ENCODE peak calls at places on chromosomes 3 and 15, in ten cellular contexts. One of them, this sample, is unnamed.

GRCh38 chr3:124780767-124781485 is 50.7 kb downstream of the UMPS start:
- DNase-seq in NCI-H2029 treated with DMSO at 0.1 percent for 48 hours: no peak
- DNase-seq in GM12891: no peak
- DNase-seq in G401: peak
- DNase-seq in M059J: peak
- DNase-seq in fibroblast of lung: peak
- DNase-seq in PC-3: no peak
- DNase-seq in cardiac muscle cell: peak
- DNase-seq in left ventricle myocardium superior: peak
- DNase-seq in IMR-90: peak
- DNase-seq in this sample: no peak

GRCh38 chr3:58536501-58537411 is at the start of gene ACOX2:
- DNase-seq in NCI-H2029 treated with DMSO at 0.1 percent for 48 hours: peak
- DNase-seq in GM12891: no peak
- DNase-seq in G401: peak
- DNase-seq in M059J: peak
- DNase-seq in fibroblast of lung: peak
- DNase-seq in PC-3: no peak
- DNase-seq in cardiac muscle cell: peak
- DNase-seq in left ventricle myocardium superior: peak
- DNase-seq in IMR-90: peak
- DNase-seq in this sample: no peak

GRCh38 chr3:171933441-171933840 is 90.3 kb downstream of the TMEM212 start:
- DNase-seq in NCI-H2029 treated with DMSO at 0.1 percent for 48 hours: no peak
- DNase-seq in GM12891: no peak
- DNase-seq in G401: no peak
- DNase-seq in M059J: no peak
- DNase-seq in fibroblast of lung: no peak
- DNase-seq in PC-3: no peak
- DNase-seq in cardiac muscle cell: no peak
- DNase-seq in left ventricle myocardium superior: no peak
- DNase-seq in IMR-90: no peak
- DNase-seq in this sample: no peak

GRCh38 chr3:115937054-115937453 is 313.7 kb downstream of the GAP43 start:
- DNase-seq in NCI-H2029 treated with DMSO at 0.1 percent for 48 hours: no peak
- DNase-seq in GM12891: no peak
- DNase-seq in G401: no peak
- DNase-seq in M059J: no peak
- DNase-seq in fibroblast of lung: no peak
- DNase-seq in PC-3: peak
- DNase-seq in cardiac muscle cell: no peak
- DNase-seq in left ventricle myocardium superior: no peak
- DNase-seq in IMR-90: no peak
- DNase-seq in this sample: no peak

GRCh38 chr15:60551147-60551780 is 72.3 kb upstream of the ICE2 start:
- DNase-seq in NCI-H2029 treated with DMSO at 0.1 percent for 48 hours: no peak
- DNase-seq in GM12891: no peak
- DNase-seq in G401: no peak
- DNase-seq in M059J: no peak
- DNase-seq in fibroblast of lung: no peak
- DNase-seq in PC-3: no peak
- DNase-seq in cardiac muscle cell: no peak
- DNase-seq in left ventricle myocardium superior: no peak
- DNase-seq in IMR-90: no peak
- DNase-seq in this sample: peak

GRCh38 chr3:50169232-50169631 is 14.1 kb downstream of the SEMA3F start:
- DNase-seq in NCI-H2029 treated with DMSO at 0.1 percent for 48 hours: no peak
- DNase-seq in GM12891: no peak
- DNase-seq in G401: no peak
- DNase-seq in M059J: no peak
- DNase-seq in fibroblast of lung: no peak
- DNase-seq in PC-3: no peak
- DNase-seq in cardiac muscle cell: no peak
- DNase-seq in left ventricle myocardium superior: no peak
- DNase-seq in IMR-90: no peak
- DNase-seq in this sample: no peak

GRCh38 chr3:162437480-162437879 is 940.9 kb downstream of the OTOL1 start:
- DNase-seq in NCI-H2029 treated with DMSO at 0.1 percent for 48 hours: no peak
- DNase-seq in GM12891: no peak
- DNase-seq in G401: no peak
- DNase-seq in M059J: peak
- DNase-seq in fibroblast of lung: peak
- DNase-seq in PC-3: peak
- DNase-seq in cardiac muscle cell: no peak
- DNase-seq in left ventricle myocardium superior: no peak
- DNase-seq in IMR-90: peak
- DNase-seq in this sample: no peak

GRCh38 chr3:135106445-135106844 is 311.4 kb downstream of the EPHB1 start:
- DNase-seq in NCI-H2029 treated with DMSO at 0.1 percent for 48 hours: no peak
- DNase-seq in GM12891: no peak
- DNase-seq in G401: no peak
- DNase-seq in M059J: peak
- DNase-seq in fibroblast of lung: no peak
- DNase-seq in PC-3: peak
- DNase-seq in cardiac muscle cell: peak
- DNase-seq in left ventricle myocardium superior: no peak
- DNase-seq in IMR-90: peak
- DNase-seq in this sample: peak

GRCh38 chr3:3209714-3210113 is 30.2 kb upstream of the CRBN start:
- DNase-seq in NCI-H2029 treated with DMSO at 0.1 percent for 48 hours: no peak
- DNase-seq in GM12891: no peak
- DNase-seq in G401: no peak
- DNase-seq in M059J: no peak
- DNase-seq in fibroblast of lung: no peak
- DNase-seq in PC-3: no peak
- DNase-seq in cardiac muscle cell: no peak
- DNase-seq in left ventricle myocardium superior: no peak
- DNase-seq in IMR-90: no peak
- DNase-seq in this sample: no peak

GRCh38 chr15:49313650-49314049 is 109.4 kb upstream of the FGF7 start:
- DNase-seq in NCI-H2029 treated with DMSO at 0.1 percent for 48 hours: no peak
- DNase-seq in GM12891: no peak
- DNase-seq in G401: no peak
- DNase-seq in M059J: peak
- DNase-seq in fibroblast of lung: peak
- DNase-seq in PC-3: peak
- DNase-seq in cardiac muscle cell: no peak
- DNase-seq in left ventricle myocardium superior: no peak
- DNase-seq in IMR-90: peak
- DNase-seq in this sample: no peak

GRCh38 chr3:66322436-66322835 is 101.6 kb downstream of the SLC25A26 start:
- DNase-seq in NCI-H2029 treated with DMSO at 0.1 percent for 48 hours: no peak
- DNase-seq in GM12891: no peak
- DNase-seq in G401: no peak
- DNase-seq in M059J: peak
- DNase-seq in fibroblast of lung: peak
- DNase-seq in PC-3: no peak
- DNase-seq in cardiac muscle cell: no peak
- DNase-seq in left ventricle myocardium superior: no peak
- DNase-seq in IMR-90: no peak
- DNase-seq in this sample: no peak

GRCh38 chr3:40313975-40314860 is 4.7 kb downstream of the EIF1B start:
- DNase-seq in NCI-H2029 treated with DMSO at 0.1 percent for 48 hours: peak
- DNase-seq in GM12891: no peak
- DNase-seq in G401: peak
- DNase-seq in M059J: no peak
- DNase-seq in fibroblast of lung: peak
- DNase-seq in PC-3: no peak
- DNase-seq in cardiac muscle cell: no peak
- DNase-seq in left ventricle myocardium superior: no peak
- DNase-seq in IMR-90: no peak
- DNase-seq in this sample: no peak

GRCh38 chr15:86877171-86877631 is 797.5 kb downstream of the AGBL1 start:
- DNase-seq in NCI-H2029 treated with DMSO at 0.1 percent for 48 hours: no peak
- DNase-seq in GM12891: no peak
- DNase-seq in G401: no peak
- DNase-seq in M059J: peak
- DNase-seq in fibroblast of lung: no peak
- DNase-seq in PC-3: peak
- DNase-seq in cardiac muscle cell: peak
- DNase-seq in left ventricle myocardium superior: no peak
- DNase-seq in IMR-90: no peak
- DNase-seq in this sample: no peak

GRCh38 chr3:172666181-172666872 is 44.5 kb downstream of the NCEH1 start:
- DNase-seq in NCI-H2029 treated with DMSO at 0.1 percent for 48 hours: peak
- DNase-seq in GM12891: no peak
- DNase-seq in G401: no peak
- DNase-seq in M059J: no peak
- DNase-seq in fibroblast of lung: no peak
- DNase-seq in PC-3: no peak
- DNase-seq in cardiac muscle cell: no peak
- DNase-seq in left ventricle myocardium superior: no peak
- DNase-seq in IMR-90: no peak
- DNase-seq in this sample: peak

GRCh38 chr15:87268675-87269074 is 987.9 kb downstream of the NTRK3 start:
- DNase-seq in NCI-H2029 treated with DMSO at 0.1 percent for 48 hours: no peak
- DNase-seq in GM12891: no peak
- DNase-seq in G401: no peak
- DNase-seq in M059J: peak
- DNase-seq in fibroblast of lung: no peak
- DNase-seq in PC-3: peak
- DNase-seq in cardiac muscle cell: no peak
- DNase-seq in left ventricle myocardium superior: no peak
- DNase-seq in IMR-90: no peak
- DNase-seq in this sample: no peak

GRCh38 chr3:146883292-146883691 is 278.1 kb upstream of the PLSCR5 start:
- DNase-seq in NCI-H2029 treated with DMSO at 0.1 percent for 48 hours: no peak
- DNase-seq in GM12891: no peak
- DNase-seq in G401: peak
- DNase-seq in M059J: no peak
- DNase-seq in fibroblast of lung: no peak
- DNase-seq in PC-3: no peak
- DNase-seq in cardiac muscle cell: no peak
- DNase-seq in left ventricle myocardium superior: no peak
- DNase-seq in IMR-90: no peak
- DNase-seq in this sample: no peak

GRCh38 chr3:160941885-160942494 is 163.2 kb downstream of the B3GALNT1 start:
- DNase-seq in NCI-H2029 treated with DMSO at 0.1 percent for 48 hours: no peak
- DNase-seq in GM12891: peak
- DNase-seq in G401: peak
- DNase-seq in M059J: peak
- DNase-seq in fibroblast of lung: peak
- DNase-seq in PC-3: peak
- DNase-seq in cardiac muscle cell: peak
- DNase-seq in left ventricle myocardium superior: no peak
- DNase-seq in IMR-90: peak
- DNase-seq in this sample: peak

GRCh38 chr3:158434412-158435038 is 136.5 kb upstream of the MLF1 start:
- DNase-seq in NCI-H2029 treated with DMSO at 0.1 percent for 48 hours: peak
- DNase-seq in GM12891: peak
- DNase-seq in G401: peak
- DNase-seq in M059J: peak
- DNase-seq in fibroblast of lung: peak
- DNase-seq in PC-3: peak
- DNase-seq in cardiac muscle cell: peak
- DNase-seq in left ventricle myocardium superior: peak
- DNase-seq in IMR-90: peak
- DNase-seq in this sample: peak

GRCh38 chr3:112894258-112894657 is 47.6 kb upstream of the CD200R1L start:
- DNase-seq in NCI-H2029 treated with DMSO at 0.1 percent for 48 hours: no peak
- DNase-seq in GM12891: no peak
- DNase-seq in G401: no peak
- DNase-seq in M059J: peak
- DNase-seq in fibroblast of lung: peak
- DNase-seq in PC-3: peak
- DNase-seq in cardiac muscle cell: no peak
- DNase-seq in left ventricle myocardium superior: no peak
- DNase-seq in IMR-90: peak
- DNase-seq in this sample: no peak

GRCh38 chr3:27040674-27041073 is 328.5 kb downstream of the NEK10 start:
- DNase-seq in NCI-H2029 treated with DMSO at 0.1 percent for 48 hours: no peak
- DNase-seq in GM12891: no peak
- DNase-seq in G401: no peak
- DNase-seq in M059J: no peak
- DNase-seq in fibroblast of lung: no peak
- DNase-seq in PC-3: no peak
- DNase-seq in cardiac muscle cell: no peak
- DNase-seq in left ventricle myocardium superior: no peak
- DNase-seq in IMR-90: no peak
- DNase-seq in this sample: no peak

GRCh38 chr3:73695841-73696240 is 71.1 kb upstream of the PDZRN3 start:
- DNase-seq in NCI-H2029 treated with DMSO at 0.1 percent for 48 hours: no peak
- DNase-seq in GM12891: no peak
- DNase-seq in G401: no peak
- DNase-seq in M059J: no peak
- DNase-seq in fibroblast of lung: no peak
- DNase-seq in PC-3: no peak
- DNase-seq in cardiac muscle cell: no peak
- DNase-seq in left ventricle myocardium superior: no peak
- DNase-seq in IMR-90: no peak
- DNase-seq in this sample: no peak

GRCh38 chr3:132874701-132875100 is 152.5 kb upstream of the NPHP3 start:
- DNase-seq in NCI-H2029 treated with DMSO at 0.1 percent for 48 hours: no peak
- DNase-seq in GM12891: no peak
- DNase-seq in G401: no peak
- DNase-seq in M059J: peak
- DNase-seq in fibroblast of lung: no peak
- DNase-seq in PC-3: no peak
- DNase-seq in cardiac muscle cell: no peak
- DNase-seq in left ventricle myocardium superior: no peak
- DNase-seq in IMR-90: no peak
- DNase-seq in this sample: no peak

GRCh38 chr3:48441940-48442339 is 1.9 kb downstream of the TMA7 start:
- DNase-seq in NCI-H2029 treated with DMSO at 0.1 percent for 48 hours: no peak
- DNase-seq in GM12891: no peak
- DNase-seq in G401: no peak
- DNase-seq in M059J: no peak
- DNase-seq in fibroblast of lung: no peak
- DNase-seq in PC-3: no peak
- DNase-seq in cardiac muscle cell: no peak
- DNase-seq in left ventricle myocardium superior: no peak
- DNase-seq in IMR-90: no peak
- DNase-seq in this sample: no peak

GRCh38 chr3:150787741-150788370 is 24.9 kb upstream of the SIAH2 start:
- DNase-seq in NCI-H2029 treated with DMSO at 0.1 percent for 48 hours: peak
- DNase-seq in GM12891: no peak
- DNase-seq in G401: peak
- DNase-seq in M059J: peak
- DNase-seq in fibroblast of lung: peak
- DNase-seq in PC-3: peak
- DNase-seq in cardiac muscle cell: peak
- DNase-seq in left ventricle myocardium superior: peak
- DNase-seq in IMR-90: peak
- DNase-seq in this sample: peak

GRCh38 chr15:33013827-33014445 is 180.6 kb downstream of the FMN1 start:
- DNase-seq in NCI-H2029 treated with DMSO at 0.1 percent for 48 hours: no peak
- DNase-seq in GM12891: no peak
- DNase-seq in G401: no peak
- DNase-seq in M059J: peak
- DNase-seq in fibroblast of lung: peak
- DNase-seq in PC-3: peak
- DNase-seq in cardiac muscle cell: no peak
- DNase-seq in left ventricle myocardium superior: no peak
- DNase-seq in IMR-90: peak
- DNase-seq in this sample: no peak

GRCh38 chr3:114745322-114746240 is 401.5 kb downstream of the ZBTB20 start:
- DNase-seq in NCI-H2029 treated with DMSO at 0.1 percent for 48 hours: no peak
- DNase-seq in GM12891: no peak
- DNase-seq in G401: no peak
- DNase-seq in M059J: peak
- DNase-seq in fibroblast of lung: peak
- DNase-seq in PC-3: peak
- DNase-seq in cardiac muscle cell: no peak
- DNase-seq in left ventricle myocardium superior: no peak
- DNase-seq in IMR-90: peak
- DNase-seq in this sample: no peak

This sample was measured in activated CD8-positive, alpha-beta T cell treated with anti-CD3 and anti-CD28 coated beads, Interleukin-2, amount 10 ng/mL, durations not matched to agents 7 days and 5 days.